ENCODE peak calls at places on chromosomes 3 and 15, in six cellular contexts. One of them, this sample, is unnamed.
A peak's percentile ranks its signal among the peaks of the same experiment; 100 is the strongest.

GRCh38 chr3:197525706-197526105 is 30.1 kb downstream of the BDH1 start:
- DNase-seq in GM06990: no peak
- DNase-seq in H1: no peak
- DNase-seq in spleen: peak; percentile 53
- DNase-seq in AG09309: no peak
- DNase-seq in CD4-positive, alpha-beta memory T cell: no peak
- DNase-seq in this sample: no peak

GRCh38 chr3:186473166-186473565 is 71.0 kb downstream of the CRYGS start:
- DNase-seq in AG09309: no peak
- DNase-seq in spleen: no peak
- DNase-seq in CD4-positive, alpha-beta memory T cell: no peak
- DNase-seq in GM06990: no peak
- DNase-seq in H1: no peak
- DNase-seq in this sample: no peak

GRCh38 chr3:8576841-8577553 is 67.6 kb downstream of the SSUH2 start:
- DNase-seq in H1: no peak
- DNase-seq in GM06990: no peak
- DNase-seq in AG09309: no peak
- DNase-seq in CD4-positive, alpha-beta memory T cell: no peak
- DNase-seq in spleen: no peak
- DNase-seq in this sample: peak; percentile 61

GRCh38 chr3:72814308-72814707 is 33.9 kb downstream of the SHQ1 start:
- DNase-seq in AG09309: no peak
- DNase-seq in spleen: no peak
- DNase-seq in H1: no peak
- DNase-seq in GM06990: peak; percentile 45
- DNase-seq in CD4-positive, alpha-beta memory T cell: no peak
- DNase-seq in this sample: no peak

GRCh38 chr15:39588531-39589192 is 7.8 kb downstream of the THBS1 start:
- DNase-seq in GM06990: no peak
- DNase-seq in spleen: no peak
- DNase-seq in H1: no peak
- DNase-seq in AG09309: peak; percentile 66
- DNase-seq in CD4-positive, alpha-beta memory T cell: no peak
- DNase-seq in this sample: no peak

GRCh38 chr3:169822983-169823382 is 10.3 kb upstream of the LRRC34 start:
- DNase-seq in AG09309: no peak
- DNase-seq in spleen: no peak
- DNase-seq in H1: no peak
- DNase-seq in CD4-positive, alpha-beta memory T cell: no peak
- DNase-seq in GM06990: no peak
- DNase-seq in this sample: no peak

GRCh38 chr3:138942271-138942670 is 4.7 kb downstream of the FOXL2 start:
- DNase-seq in CD4-positive, alpha-beta memory T cell: no peak
- DNase-seq in spleen: no peak
- DNase-seq in GM06990: no peak
- DNase-seq in AG09309: no peak
- DNase-seq in H1: no peak
- DNase-seq in this sample: no peak

GRCh38 chr3:183309276-183309675 is 56.2 kb downstream of the B3GNT5 start:
- DNase-seq in CD4-positive, alpha-beta memory T cell: no peak
- DNase-seq in H1: no peak
- DNase-seq in AG09309: no peak
- DNase-seq in GM06990: no peak
- DNase-seq in spleen: no peak
- DNase-seq in this sample: no peak

GRCh38 chr3:129305592-129306091 is 27.0 kb downstream of the HMCES start:
- DNase-seq in CD4-positive, alpha-beta memory T cell: no peak
- DNase-seq in spleen: peak; percentile 85
- DNase-seq in GM06990: no peak
- DNase-seq in H1: peak; percentile 97
- DNase-seq in AG09309: peak; percentile 57
- DNase-seq in this sample: peak; percentile 69

GRCh38 chr3:128429751-128430150 is 36.9 kb downstream of the DNAJB8 start:
- DNase-seq in H1: no peak
- DNase-seq in CD4-positive, alpha-beta memory T cell: no peak
- DNase-seq in spleen: no peak
- DNase-seq in GM06990: no peak
- DNase-seq in AG09309: no peak
- DNase-seq in this sample: no peak

GRCh38 chr3:141901914-141902313 is 25.5 kb downstream of the ATP1B3 start:
- DNase-seq in CD4-positive, alpha-beta memory T cell: no peak
- DNase-seq in spleen: no peak
- DNase-seq in AG09309: no peak
- DNase-seq in H1: no peak
- DNase-seq in GM06990: no peak
- DNase-seq in this sample: no peak

GRCh38 chr15:67834249-67834592 is 5.6 kb downstream of the RNU6-1 start:
- DNase-seq in spleen: no peak
- DNase-seq in CD4-positive, alpha-beta memory T cell: no peak
- DNase-seq in H1: no peak
- DNase-seq in AG09309: no peak
- DNase-seq in GM06990: no peak
- DNase-seq in this sample: no peak

GRCh38 chr15:67834593-67835348 is 5.1 kb downstream of the RNU6-1 start:
- DNase-seq in AG09309: no peak
- DNase-seq in H1: no peak
- DNase-seq in GM06990: no peak
- DNase-seq in spleen: peak; percentile 78
- DNase-seq in CD4-positive, alpha-beta memory T cell: no peak
- DNase-seq in this sample: no peak

GRCh38 chr15:67836477-67836876 is 3.4 kb downstream of the RNU6-1 start:
- DNase-seq in GM06990: no peak
- DNase-seq in AG09309: no peak
- DNase-seq in CD4-positive, alpha-beta memory T cell: peak; percentile 53
- DNase-seq in spleen: peak; percentile 80
- DNase-seq in H1: no peak
- DNase-seq in this sample: no peak

GRCh38 chr15:67836134-67836455 is 3.8 kb downstream of the RNU6-1 start:
- DNase-seq in AG09309: no peak
- DNase-seq in spleen: no peak
- DNase-seq in CD4-positive, alpha-beta memory T cell: no peak
- DNase-seq in H1: no peak
- DNase-seq in GM06990: no peak
- DNase-seq in this sample: no peak

DNA sequence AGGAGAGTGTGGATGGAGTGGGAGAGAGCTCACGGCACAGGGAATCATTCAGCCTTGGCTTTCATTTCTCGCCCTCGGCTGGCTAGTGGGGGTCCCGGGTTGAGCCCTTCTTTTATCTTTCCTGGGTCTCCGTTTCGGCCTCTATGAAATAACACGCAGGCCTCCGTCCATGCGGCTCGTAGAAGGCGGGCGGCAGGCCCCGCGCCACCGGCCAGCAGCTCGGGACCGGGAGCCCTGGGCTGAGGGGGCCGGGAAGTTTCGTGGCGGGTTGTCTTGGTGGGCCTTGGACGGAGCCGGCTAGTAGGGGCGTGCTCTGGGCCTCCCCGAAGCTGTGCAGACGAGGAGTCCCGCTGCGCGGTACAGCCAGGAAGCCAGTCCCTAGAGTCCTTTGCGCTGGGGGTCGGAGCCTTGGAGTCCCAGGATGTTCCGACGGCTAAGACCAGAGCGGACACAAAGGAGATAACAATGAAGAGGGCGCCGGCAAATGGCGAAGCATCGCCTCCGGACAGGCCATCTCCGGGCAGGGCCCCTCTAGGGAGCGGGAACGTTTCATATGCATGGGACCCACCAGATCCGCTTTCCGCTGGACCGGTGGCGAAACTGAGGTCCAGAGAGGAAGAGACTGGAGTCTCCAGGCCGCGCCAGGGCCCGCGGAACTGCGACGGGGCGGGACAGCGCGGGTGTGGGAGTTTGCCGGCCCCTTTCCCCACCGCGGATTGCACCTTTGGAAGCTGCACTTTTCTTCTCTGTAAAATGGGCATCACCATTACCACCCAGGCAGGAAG is 4.3 kb downstream of the RNU6-1 start:
- DNase-seq in GM06990: no peak
- DNase-seq in H1: no peak
- DNase-seq in spleen: peak; percentile 82
- DNase-seq in CD4-positive, alpha-beta memory T cell: no peak
- DNase-seq in AG09309: no peak
- DNase-seq in this sample: no peak
- H3K4me3 ChIP-seq in GM06990: peak overlapping the region; percentile 47
- H3K4me3 ChIP-seq in H1: peak overlapping the region; percentile 39
- H3K4me3 ChIP-seq in spleen: peak overlapping the region; percentile 51
- H3K4me3 ChIP-seq in CD4-positive, alpha-beta memory T cell: peak overlapping the region; percentile 51
- H3K4me3 ChIP-seq in AG09309: peak overlapping the region; percentile 39
- H3K4me3 ChIP-seq in this sample: peak overlapping the region; percentile 30

GRCh38 chr3:177995733-177996085 is 540.5 kb upstream of the KCNMB2 start:
- DNase-seq in GM06990: no peak
- DNase-seq in spleen: no peak
- DNase-seq in AG09309: no peak
- DNase-seq in CD4-positive, alpha-beta memory T cell: no peak
- DNase-seq in H1: no peak
- DNase-seq in this sample: no peak

GRCh38 chr3:178002113-178002512 is 534.1 kb upstream of the KCNMB2 start:
- DNase-seq in GM06990: no peak
- DNase-seq in H1: no peak
- DNase-seq in CD4-positive, alpha-beta memory T cell: no peak
- DNase-seq in AG09309: no peak
- DNase-seq in spleen: no peak
- DNase-seq in this sample: no peak

GRCh38 chr3:178005961-178006360 is 530.3 kb upstream of the KCNMB2 start:
- DNase-seq in GM06990: no peak
- DNase-seq in H1: no peak
- DNase-seq in AG09309: no peak
- DNase-seq in CD4-positive, alpha-beta memory T cell: no peak
- DNase-seq in spleen: no peak
- DNase-seq in this sample: no peak

GRCh38 chr3:178003756-178004155 is 532.5 kb upstream of the KCNMB2 start:
- DNase-seq in AG09309: no peak
- DNase-seq in H1: no peak
- DNase-seq in CD4-positive, alpha-beta memory T cell: no peak
- DNase-seq in GM06990: no peak
- DNase-seq in spleen: no peak
- DNase-seq in this sample: no peak

GRCh38 chr3:178001670-178002101 is 534.5 kb upstream of the KCNMB2 start:
- DNase-seq in AG09309: no peak
- DNase-seq in CD4-positive, alpha-beta memory T cell: peak; percentile 19
- DNase-seq in spleen: peak; percentile 62
- DNase-seq in GM06990: peak; percentile 20
- DNase-seq in H1: no peak
- DNase-seq in this sample: no peak
- H3K4me3 ChIP-seq in AG09309: no peak overlapping the region
- H3K4me3 ChIP-seq in CD4-positive, alpha-beta memory T cell: no peak overlapping the region
- H3K4me3 ChIP-seq in spleen: no peak overlapping the region
- H3K4me3 ChIP-seq in GM06990: no peak overlapping the region
- H3K4me3 ChIP-seq in H1: no peak overlapping the region
- H3K4me3 ChIP-seq in this sample: no peak overlapping the region

GRCh38 chr3:158107508-158108095 is 1.4 kb upstream of the SHOX2 start:
- DNase-seq in CD4-positive, alpha-beta memory T cell: no peak
- DNase-seq in GM06990: no peak
- DNase-seq in spleen: no peak
- DNase-seq in AG09309: no peak
- DNase-seq in H1: no peak
- DNase-seq in this sample: no peak
- H3K4me3 ChIP-seq in CD4-positive, alpha-beta memory T cell: no peak overlapping the region
- H3K4me3 ChIP-seq in GM06990: peak overlapping the region; percentile 59
- H3K4me3 ChIP-seq in spleen: no peak overlapping the region
- H3K4me3 ChIP-seq in AG09309: no peak overlapping the region
- H3K4me3 ChIP-seq in H1: peak overlapping the region; percentile 43
- H3K4me3 ChIP-seq in this sample: peak overlapping the region; percentile 74

DNA sequence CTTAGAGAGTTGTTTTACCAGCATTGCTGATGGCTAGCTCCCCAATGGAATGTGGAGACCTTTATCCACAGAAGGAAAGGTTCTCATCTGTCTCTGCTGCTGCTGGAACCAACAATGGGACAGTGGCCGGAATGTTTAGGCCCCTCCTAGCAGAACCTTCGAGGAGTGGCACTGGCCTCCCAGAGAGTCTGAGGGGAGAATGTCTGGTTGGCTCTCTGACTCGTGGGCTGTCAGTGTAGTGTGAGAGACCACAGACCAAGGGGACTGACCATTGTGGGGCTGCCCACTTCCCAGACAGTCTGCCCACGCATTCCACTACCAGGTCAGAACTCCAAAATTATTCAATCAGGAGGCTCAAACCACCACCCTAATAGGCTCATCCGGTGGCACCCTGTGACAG is 5.1 kb downstream of the RASL12 start:
- DNase-seq in GM06990: no peak
- DNase-seq in spleen: peak; percentile 43
- DNase-seq in CD4-positive, alpha-beta memory T cell: no peak
- DNase-seq in H1: no peak
- DNase-seq in AG09309: no peak
- DNase-seq in this sample: no peak
- H3K4me3 ChIP-seq in GM06990: no peak overlapping the region
- H3K4me3 ChIP-seq in spleen: no peak overlapping the region
- H3K4me3 ChIP-seq in CD4-positive, alpha-beta memory T cell: no peak overlapping the region
- H3K4me3 ChIP-seq in H1: no peak overlapping the region
- H3K4me3 ChIP-seq in AG09309: no peak overlapping the region
- H3K4me3 ChIP-seq in this sample: no peak overlapping the region

DNA sequence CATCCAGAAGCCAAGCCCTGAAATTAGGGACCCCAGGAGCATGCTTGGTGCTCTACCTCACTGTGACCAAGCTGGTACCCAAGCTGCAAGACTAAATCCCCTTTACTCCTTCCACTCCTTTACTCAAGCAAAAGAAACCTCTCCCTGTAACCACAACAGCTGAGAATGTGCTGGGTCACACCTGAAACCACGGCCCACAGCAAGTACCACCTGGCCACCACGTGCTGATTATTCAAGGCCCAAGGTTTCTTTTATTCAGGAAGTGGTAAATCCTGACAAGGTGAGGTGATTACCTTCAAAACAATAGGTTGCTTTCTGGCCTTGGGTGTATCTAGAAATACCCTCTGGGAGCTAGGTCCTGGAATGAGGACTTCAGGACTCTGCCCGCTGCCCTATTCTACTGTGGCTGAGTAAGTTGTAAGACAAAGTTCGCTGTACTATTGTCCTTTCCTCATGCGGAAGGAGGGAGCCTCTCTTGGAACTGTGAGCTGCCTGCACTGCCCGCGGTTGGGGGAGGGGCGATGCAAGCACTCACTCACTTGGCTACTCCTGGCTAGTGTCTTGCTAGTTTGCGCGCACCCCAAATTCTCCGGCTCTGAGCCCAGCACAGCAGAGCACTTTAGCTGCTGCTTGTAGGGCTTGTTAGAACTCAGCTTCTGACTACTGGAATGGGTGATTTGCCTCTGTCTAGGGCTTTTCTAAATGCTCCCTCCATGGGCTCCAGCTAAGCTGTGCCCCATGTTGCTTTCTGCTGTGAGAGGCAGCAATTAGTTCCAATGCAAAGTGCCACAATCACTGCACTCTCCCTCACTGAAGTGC is 487.1 kb upstream of the CNTN3 start:
- DNase-seq in AG09309: no peak
- DNase-seq in CD4-positive, alpha-beta memory T cell: no peak
- DNase-seq in H1: peak; percentile 44
- DNase-seq in GM06990: no peak
- DNase-seq in spleen: no peak
- DNase-seq in this sample: no peak
- H3K4me3 ChIP-seq in AG09309: no peak overlapping the region
- H3K4me3 ChIP-seq in CD4-positive, alpha-beta memory T cell: no peak overlapping the region
- H3K4me3 ChIP-seq in H1: no peak overlapping the region
- H3K4me3 ChIP-seq in GM06990: no peak overlapping the region
- H3K4me3 ChIP-seq in spleen: no peak overlapping the region
- H3K4me3 ChIP-seq in this sample: no peak overlapping the region

GRCh38 chr15:58909616-58910015 is 23.9 kb downstream of the SLTM start:
- DNase-seq in CD4-positive, alpha-beta memory T cell: no peak
- DNase-seq in AG09309: no peak
- DNase-seq in spleen: no peak
- DNase-seq in H1: no peak
- DNase-seq in GM06990: no peak
- DNase-seq in this sample: no peak
- H3K4me3 ChIP-seq in CD4-positive, alpha-beta memory T cell: no peak overlapping the region
- H3K4me3 ChIP-seq in AG09309: no peak overlapping the region
- H3K4me3 ChIP-seq in spleen: no peak overlapping the region
- H3K4me3 ChIP-seq in H1: no peak overlapping the region
- H3K4me3 ChIP-seq in GM06990: no peak overlapping the region
- H3K4me3 ChIP-seq in this sample: no peak overlapping the region